ENCODE peak calls at places on chromosomes 4 and X, in ten cellular contexts. S is OCI-LY7, Q is fibroblast of lung, X is IMR-90, B is DND-41, Z is SK-N-SH, L is neuronal stem cell, V is hepatocyte, C is endothelial cell of umbilical vein, O is GM23338. J is an unnamed sample.

GRCh38 chr4:13706716-13707115 is 79.2 kb upstream of the BOD1L1 start:
- DNase-seq in C (no peak), O (no peak), B (no peak), V (no peak), S (no peak), Q (no peak), Z (no peak), L (no peak), X (no peak), J (no peak)

GRCh38 chrX:87583679-87584078 is 66.1 kb downstream of the KLHL4 start:
- DNase-seq in O (peak; percentile 72), Q (peak; percentile 19), Z (peak; percentile 2), L (no peak), B (peak; percentile 3), X (peak; percentile 10), C (peak; percentile 33), V (peak; percentile 46), S (peak; percentile 0), J (peak; percentile 72)

GRCh38 chr4:86670298-86670697 is 76.2 kb downstream of the PTPN13 start:
- DNase-seq in X (no peak), S (no peak), L (no peak), Z (no peak), O (no peak), Q (no peak), V (no peak), C (no peak), B (no peak), J (no peak)

GRCh38 chr4:47705326-47705981 is 132.4 kb downstream of the CORIN start:
- DNase-seq in S (peak; percentile 42), B (no peak), O (peak; percentile 53), Q (peak; percentile 41), Z (peak; percentile 46), V (peak; percentile 20), X (peak; percentile 55), C (no peak), L (no peak), J (peak; percentile 79)

GRCh38 chr4:84660606-84661005 is 77.7 kb downstream of the CDS1 start:
- DNase-seq in L (no peak), S (no peak), Q (no peak), V (no peak), B (no peak), Z (no peak), X (no peak), C (no peak), O (no peak), J (no peak)

GRCh38 chr4:186746581-186746980 is 22.9 kb upstream of the FAT1 start:
- DNase-seq in V (no peak), S (no peak), X (peak; percentile 83), L (no peak), Z (no peak), O (no peak), C (no peak), B (no peak), Q (no peak), J (no peak)

GRCh38 chrX:30283456-30284200 is 25.6 kb downstream of the NR0B1 start:
- DNase-seq in L (no peak), B (no peak), V (peak; percentile 41), O (peak; percentile 8), Q (peak; percentile 91), Z (no peak), S (no peak), X (peak; percentile 93), C (peak; percentile 87), J (no peak)

GRCh38 chr4:73828945-73829344 is 7.5 kb upstream of the CXCL6 start:
- DNase-seq in C (no peak), L (no peak), S (no peak), O (no peak), Z (no peak), Q (peak; percentile 42), X (peak; percentile 53), V (no peak), B (no peak), J (no peak)

GRCh38 chrX:129777218-129777768 is 2.5 kb upstream of the SASH3 start:
- DNase-seq in Q (no peak), B (peak; percentile 86), Z (no peak), O (no peak), X (no peak), V (no peak), S (peak; percentile 84), L (no peak), C (peak; percentile 44), J (peak; percentile 89)

GRCh38 chr4:158411180-158411721 is 110.4 kb upstream of the RXFP1 start:
- DNase-seq in Q (no peak), S (no peak), O (no peak), X (no peak), C (no peak), Z (no peak), L (no peak), B (no peak), V (no peak), J (no peak)

GRCh38 chr4:16591867-16592266 is 306.6 kb downstream of the LDB2 start:
- DNase-seq in V (peak; percentile 19), B (no peak), X (no peak), C (no peak), Q (peak; percentile 71), L (peak; percentile 72), S (no peak), Z (peak; percentile 16), O (no peak), J (no peak)

GRCh38 chr4:145939241-145939640 is 618 bp upstream of the ZNF827 start:
- DNase-seq in Q (peak; percentile 20), V (no peak), X (peak; percentile 26), Z (no peak), C (peak; percentile 26), S (peak; percentile 16), O (no peak), B (no peak), L (no peak), J (peak; percentile 66)
- H2AFZ ChIP-seq in Q (no peak overlapping the region), V (peak overlapping the region; percentile 70), X (no peak overlapping the region), Z (peak overlapping the region; percentile 43), C (peak overlapping the region; percentile 81), S (peak overlapping the region; percentile 72), O (no peak overlapping the region), B (no peak overlapping the region), L (peak overlapping the region; percentile 83), J (peak overlapping the region; percentile 32)

DNA sequence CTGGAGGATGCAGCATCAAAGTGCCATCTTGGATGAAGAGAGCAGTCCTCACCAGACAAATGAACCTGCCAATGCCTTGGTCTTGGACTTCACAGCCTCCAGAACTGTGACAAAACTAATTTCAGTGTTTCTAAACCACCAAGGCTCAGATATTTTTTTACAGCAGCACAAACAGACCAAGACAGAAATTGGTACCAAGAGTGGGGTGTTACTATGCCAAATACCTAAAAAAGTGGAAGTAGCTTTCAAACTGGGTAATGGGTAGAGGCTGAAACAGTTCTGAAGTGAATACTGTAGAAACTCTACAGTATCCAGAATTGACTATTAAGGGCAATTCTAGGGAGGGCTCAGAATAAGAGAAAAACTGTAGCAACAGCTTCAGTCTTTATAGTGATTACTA is 170.8 kb downstream of the STK32B start:
- DNase-seq in V (no peak), L (no peak), B (no peak), Q (no peak), O (no peak), Z (no peak), X (no peak), S (no peak), C (no peak), J (no peak)
- H3K4me3 ChIP-seq in V (no peak overlapping the region), L (no peak overlapping the region), B (no peak overlapping the region), Q (no peak overlapping the region), O (no peak overlapping the region), Z (no peak overlapping the region), X (no peak overlapping the region), S (no peak overlapping the region), C (no peak overlapping the region), J (no peak overlapping the region)

GRCh38 chr4:124902111-124902510 is 189.6 kb upstream of the ANKRD50 start:
- DNase-seq in V (no peak), O (no peak), S (no peak), C (no peak), Q (no peak), X (no peak), L (no peak), B (no peak), Z (no peak), J (no peak)

GRCh38 chr4:124904723-124905390 is 192.3 kb upstream of the ANKRD50 start:
- DNase-seq in X (no peak), S (no peak), L (no peak), B (no peak), O (no peak), V (no peak), Q (no peak), Z (no peak), C (peak; percentile 37), J (no peak)

GRCh38 chr4:124899997-124900396 is 187.5 kb upstream of the ANKRD50 start:
- DNase-seq in X (no peak), L (no peak), V (no peak), O (no peak), S (no peak), B (no peak), C (no peak), Q (no peak), Z (peak; percentile 6), J (no peak)

GRCh38 chr4:124907881-124908280 is 195.3 kb upstream of the ANKRD50 start:
- DNase-seq in L (no peak), V (no peak), S (no peak), O (no peak), X (peak; percentile 91), C (no peak), B (no peak), Q (peak; percentile 90), Z (no peak), J (no peak)

DNA sequence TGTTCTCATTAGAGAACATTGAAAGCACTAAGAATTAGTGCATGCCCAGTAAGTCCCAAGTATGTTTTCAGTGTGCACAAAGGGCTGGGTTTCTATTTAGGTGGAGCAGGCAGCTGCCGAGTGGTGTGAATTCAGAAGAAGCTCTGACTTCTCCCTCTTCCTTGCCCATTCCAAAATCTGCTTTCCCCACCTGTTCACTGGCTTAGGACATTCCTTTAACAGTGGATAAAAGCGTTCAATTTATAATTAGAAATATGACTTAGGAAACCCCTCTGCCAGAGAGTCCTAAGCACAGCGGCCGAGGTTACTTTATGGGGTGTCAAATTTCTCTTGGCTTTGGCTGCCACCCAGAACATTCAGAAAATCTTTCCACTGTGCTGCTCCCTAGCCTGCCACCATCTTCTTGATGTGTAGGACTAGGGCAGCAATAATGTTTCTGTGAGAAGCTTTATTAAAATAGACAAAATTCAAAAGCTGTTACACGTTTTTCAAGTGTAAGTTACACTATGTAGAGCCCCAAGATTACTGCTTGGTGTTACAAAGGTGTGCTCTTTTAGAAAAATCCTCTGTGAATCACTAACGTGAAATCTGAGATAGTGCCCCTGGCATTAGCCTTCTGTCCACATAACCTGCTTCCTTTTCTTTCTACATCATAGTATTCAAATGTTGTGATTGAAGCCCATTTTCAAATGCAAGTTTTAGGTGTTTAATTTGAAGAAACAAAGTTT is 191.6 kb upstream of the ANKRD50 start:
- DNase-seq in C (peak; percentile 87), S (no peak), B (no peak), L (no peak), X (peak; percentile 68), Z (no peak), V (peak; percentile 26), Q (peak; percentile 82), O (peak; percentile 29), J (no peak)
- H2AFZ ChIP-seq in C (peak overlapping the region; percentile 93), S (no peak overlapping the region), B (no peak overlapping the region), L (peak overlapping the region; percentile 38), X (peak overlapping the region; percentile 65), Z (peak overlapping the region; percentile 82), V (peak overlapping the region; percentile 39), Q (peak overlapping the region; percentile 36), O (peak overlapping the region; percentile 72), J (no peak overlapping the region)

DNA sequence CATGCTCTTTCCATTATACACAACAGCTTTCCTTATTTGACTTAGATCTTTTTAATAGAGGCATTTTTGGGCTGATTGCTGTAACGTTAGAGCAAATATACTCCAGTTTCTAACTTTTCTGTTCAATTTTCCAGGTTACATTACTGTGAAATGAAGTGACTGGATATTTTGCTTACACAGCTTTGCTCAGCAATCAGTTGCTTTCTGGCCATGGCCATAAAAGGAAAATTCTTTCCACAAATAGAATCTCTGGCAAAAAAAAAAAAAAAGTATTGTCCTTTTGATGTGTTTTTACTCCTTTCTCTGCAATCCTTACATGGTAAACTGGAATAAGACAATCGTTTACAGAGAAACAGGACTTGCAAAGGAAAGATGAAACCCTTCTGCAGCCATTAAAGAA is 146.3 kb downstream of the PCDH7 start:
- DNase-seq in C (peak; percentile 63), B (no peak), V (peak; percentile 14), X (peak; percentile 43), Q (peak; percentile 60), O (no peak), S (no peak), Z (no peak), L (no peak), J (no peak)
- H3K4me3 ChIP-seq in C (no peak overlapping the region), B (no peak overlapping the region), V (no peak overlapping the region), X (no peak overlapping the region), Q (no peak overlapping the region), O (no peak overlapping the region), S (no peak overlapping the region), Z (no peak overlapping the region), L (no peak overlapping the region), J (no peak overlapping the region)